ENCODE peak calls at places on chromosome 22, in four cellular contexts. One of them, this sample, is unnamed.

GRCh38 chr22:44577391-44578114 is 79.5 kb upstream of the RTL6 start:
- DNase-seq in posterior cingulate gyrus: peak; percentile 77
- DNase-seq in T-cell: no peak
- DNase-seq in nephron progenitor cell: no peak
- DNase-seq in this sample: no peak

GRCh38 chr22:30326704-30327362 is at the start of gene TBC1D10A:
- DNase-seq in posterior cingulate gyrus: peak; percentile 97
- DNase-seq in T-cell: peak; percentile 90
- DNase-seq in nephron progenitor cell: peak; percentile 91
- DNase-seq in this sample: peak; percentile 88

GRCh38 chr22:29121124-29121523 is 48.3 kb downstream of the KREMEN1 start:
- DNase-seq in posterior cingulate gyrus: no peak
- DNase-seq in T-cell: no peak
- DNase-seq in nephron progenitor cell: no peak
- DNase-seq in this sample: no peak

GRCh38 chr22:36386900-36387663 is 685 bp downstream of the MYH9 start:
- DNase-seq in posterior cingulate gyrus: peak; percentile 90
- DNase-seq in T-cell: no peak
- DNase-seq in nephron progenitor cell: peak; percentile 52
- DNase-seq in this sample: no peak

GRCh38 chr22:36433318-36434231 is 45.8 kb upstream of the MYH9 start:
- DNase-seq in posterior cingulate gyrus: peak; percentile 57
- DNase-seq in T-cell: no peak
- DNase-seq in nephron progenitor cell: no peak
- DNase-seq in this sample: no peak

GRCh38 chr22:28922540-28923244 is 39.3 kb downstream of the ZNRF3 start:
- DNase-seq in posterior cingulate gyrus: no peak
- DNase-seq in T-cell: no peak
- DNase-seq in nephron progenitor cell: no peak
- DNase-seq in this sample: no peak

GRCh38 chr22:30312053-30312452 is 14.7 kb downstream of the TBC1D10A start:
- DNase-seq in posterior cingulate gyrus: no peak
- DNase-seq in T-cell: no peak
- DNase-seq in nephron progenitor cell: no peak
- DNase-seq in this sample: no peak

GRCh38 chr22:41932353-41932752 is 5.7 kb upstream of the TNFRSF13C start:
- DNase-seq in posterior cingulate gyrus: no peak
- DNase-seq in T-cell: no peak
- DNase-seq in nephron progenitor cell: no peak
- DNase-seq in this sample: no peak

GRCh38 chr22:25148149-25148691 is 51.4 kb upstream of the CRYBB3 start:
- DNase-seq in posterior cingulate gyrus: peak; percentile 73
- DNase-seq in T-cell: no peak
- DNase-seq in nephron progenitor cell: peak; percentile 13
- DNase-seq in this sample: no peak

GRCh38 chr22:48938741-48939140 is 888.9 kb downstream of the BRD1 start:
- DNase-seq in posterior cingulate gyrus: peak; percentile 73
- DNase-seq in T-cell: no peak
- DNase-seq in nephron progenitor cell: no peak
- DNase-seq in this sample: no peak

GRCh38 chr22:40412441-40412840 is 42.0 kb downstream of the SGSM3 start:
- DNase-seq in posterior cingulate gyrus: peak; percentile 16
- DNase-seq in T-cell: no peak
- DNase-seq in nephron progenitor cell: no peak
- DNase-seq in this sample: no peak